ENCODE peak calls at places on chromosomes 3 and 15, in four cellular contexts. H is HepG2, J is GM12878, G is SK-N-SH. B is an unnamed sample. For H3K4me1, the result is how much of the 10 kb centered on the place peaks cover.

GRCh38 chr15:44193651-44194396 is 1.2 kb downstream of the FRMD5 start:
- DNase-seq in H (no peak), J (no peak), G (peak), B (peak)

GRCh38 chr15:67840747-67841634 is 1.1 kb upstream of the RNU6-1 start:
- DNase-seq in H (peak), J (no peak), G (peak), B (no peak)

GRCh38 chr3:112744068-112744467 is 102.6 kb downstream of the CD200R1L start:
- DNase-seq in H (no peak), J (no peak), G (no peak), B (no peak)

GRCh38 chr3:46710671-46711295 is 6.9 kb downstream of the PRSS50 start:
- DNase-seq in H (no peak), J (no peak), G (no peak), B (no peak)

GRCh38 chr3:189863031-189863430 is 231.8 kb downstream of the TP63 start:
- DNase-seq in H (no peak), J (no peak), G (no peak), B (no peak)

GRCh38 chr3:53938645-53939044 is 47.0 kb upstream of the SELENOK start:
- DNase-seq in H (peak), J (no peak), G (peak), B (peak)

GRCh38 chr3:191217331-191217730 is 18.3 kb downstream of the OSTN start:
- DNase-seq in H (no peak), J (no peak), G (no peak), B (no peak)

GRCh38 chr15:43086551-43086950 is 19.3 kb downstream of the UBR1 start:
- DNase-seq in H (no peak), J (no peak), G (no peak), B (no peak)

GRCh38 chr3:173933113-173933512 is 535.6 kb downstream of the NLGN1 start:
- DNase-seq in H (no peak), J (no peak), G (no peak), B (no peak)

GRCh38 chr3:13136426-13136825 is 63.2 kb upstream of the IQSEC1 start:
- DNase-seq in H (no peak), J (no peak), G (no peak), B (no peak)

GRCh38 chr15:81940467-81941451 is 105.1 kb downstream of the MEX3B start:
- DNase-seq in H (no peak), J (no peak), G (no peak), B (no peak)

GRCh38 chr15:70487380-70487725 is 276.0 kb downstream of the UACA start:
- DNase-seq in H (no peak), J (no peak), G (no peak), B (no peak)

GRCh38 chr15:73518180-73518862 is 75.4 kb downstream of the REC114 start:
- DNase-seq in H (no peak), J (no peak), G (no peak), B (no peak)

GRCh38 chr3:179323197-179323901 is 518 bp downstream of the ZNF639 start:
- DNase-seq in H (peak), J (no peak), G (peak), B (no peak)

GRCh38 chr3:100891033-100891432 is 102.2 kb downstream of the ABI3BP start:
- DNase-seq in H (no peak), J (no peak), G (no peak), B (no peak)

GRCh38 chr3:33482126-33482525 is 41.9 kb upstream of the UBP1 start:
- DNase-seq in H (peak), J (no peak), G (no peak), B (no peak)

GRCh38 chr3:194245975-194246561 is 105.1 kb downstream of the CPN2 start:
- DNase-seq in H (no peak), J (no peak), G (no peak), B (no peak)

GRCh38 chr3:4977889-4978258 is 1.4 kb upstream of the BHLHE40 start:
- DNase-seq in H (no peak), J (no peak), G (no peak), B (no peak)

GRCh38 chr15:74540135-74540760 is 772 bp upstream of the ARID3B start:
- DNase-seq in H (peak), J (no peak), G (peak), B (no peak)

GRCh38 chr3:116153174-116153573 is 292.1 kb downstream of the LSAMP start:
- DNase-seq in H (no peak), J (no peak), G (no peak), B (no peak)

GRCh38 chr15:89912145-89912673 is 543 bp downstream of the ARPIN start:
- DNase-seq in H (no peak), J (no peak), G (peak), B (no peak)

GRCh38 chr3:50268703-50269451 is at the start of gene SEMA3B:
- DNase-seq in H (peak), J (no peak), G (no peak), B (no peak)

GRCh38 chr15:62782100-62782791 is 260.3 kb upstream of the TPM1 start:
- DNase-seq in H (peak), J (no peak), G (peak), B (peak)

GRCh38 chr15:79378394-79379158 is 53.6 kb upstream of the MINAR1 start:
- DNase-seq in H (no peak), J (no peak), G (no peak), B (no peak)

GRCh38 chr15:95557226-95558046 is 773.1 kb upstream of the NR2F2 start:
- DNase-seq in H (peak), J (peak), G (no peak), B (no peak)

GRCh38 chr15:33460166-33460805 is 149.5 kb downstream of the RYR3 start:
- DNase-seq in H (no peak), J (no peak), G (no peak), B (no peak)

GRCh38 chr3:170622369-170623159 is 36.7 kb upstream of the SLC7A14 start:
- DNase-seq in H (no peak), J (no peak), G (peak), B (no peak)

GRCh38 chr3:13706451-13706850 is 157.5 kb downstream of the FBLN2 start:
- DNase-seq in H (no peak), J (no peak), G (no peak), B (no peak)

GRCh38 chr3:10950476-10951294 is 41.9 kb upstream of the SLC6A1 start:
- DNase-seq in H (peak), J (no peak), G (peak), B (peak)

GRCh38 chr15:67080118-67080899 is 14.9 kb downstream of the SMAD3 start:
- DNase-seq in H (no peak), J (no peak), G (no peak), B (no peak)

GRCh38 chr3:16864610-16865313 is 20.0 kb upstream of the PLCL2 start:
- DNase-seq in H (peak), J (no peak), G (no peak), B (no peak)

GRCh38 chr3:12681586-12682371 is 17.9 kb upstream of the RAF1 start:
- DNase-seq in H (no peak), J (no peak), G (no peak), B (no peak)

GRCh38 chr3:20573175-20573574 is 387.2 kb upstream of the SGO1 start:
- DNase-seq in H (no peak), J (no peak), G (no peak), B (no peak)

GRCh38 chr15:101718896-101719295 is 5.4 kb downstream of the TARS3 start:
- DNase-seq in H (no peak), J (no peak), G (no peak), B (no peak)

GRCh38 chr3:125052671-125053303 is 3.0 kb downstream of the HEG1 start:
- DNase-seq in H (peak), J (no peak), G (no peak), B (no peak)

GRCh38 chr15:22871481-22872076 is 33.1 kb downstream of the NIPA2 start:
- DNase-seq in H (no peak), J (no peak), G (no peak), B (no peak)

GRCh38 chr3:51386159-51386851 is 1.2 kb downstream of the MANF start:
- DNase-seq in H (no peak), J (no peak), G (no peak), B (peak)

GRCh38 chr3:108486910-108487309 is 23.5 kb downstream of the MYH15 start:
- DNase-seq in H (no peak), J (no peak), G (peak), B (no peak)

GRCh38 chr15:32970847-32971246 is 223.7 kb downstream of the FMN1 start:
- DNase-seq in H (no peak), J (no peak), G (no peak), B (no peak)

GRCh38 chr3:115341208-115341607 is 194.1 kb upstream of the ZBTB20 start:
- DNase-seq in H (no peak), J (no peak), G (no peak), B (no peak)

DNA sequence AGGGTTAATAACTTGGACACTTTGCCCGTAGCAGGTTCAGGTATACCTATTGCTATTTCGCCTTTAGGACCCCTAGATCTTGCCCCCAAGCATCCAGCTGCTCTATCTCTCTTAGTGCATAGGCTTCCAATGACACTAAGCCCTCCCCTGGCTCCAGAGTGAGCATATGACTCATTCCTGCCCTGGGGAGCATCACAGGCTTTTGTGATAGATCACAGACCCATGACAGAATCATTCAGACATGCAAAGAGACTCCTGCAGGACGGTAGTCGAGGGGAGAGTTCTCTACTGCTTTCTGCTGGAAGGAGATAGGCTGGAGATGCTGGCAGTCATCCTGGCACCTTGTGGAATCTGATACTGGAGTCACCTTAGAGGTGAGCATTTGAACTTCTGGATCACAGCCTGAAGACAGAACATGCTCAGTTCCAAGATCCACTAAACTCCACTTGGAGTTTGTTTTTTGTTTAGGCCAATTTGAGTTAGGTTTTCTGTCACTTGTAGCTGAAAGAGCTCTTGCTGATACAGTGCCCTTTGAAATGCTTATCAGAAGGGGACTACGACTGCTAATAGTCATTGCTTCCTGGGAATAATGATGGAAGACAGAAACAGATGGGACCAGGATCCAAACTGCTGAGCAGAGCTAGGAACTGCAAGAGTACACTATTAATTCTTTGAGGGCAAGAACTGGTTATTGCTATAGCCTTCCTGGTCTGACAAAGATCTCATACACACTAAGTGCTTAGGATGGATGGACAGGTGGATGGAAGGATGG is 11.0 kb downstream of the LYSMD2 start:
- DNase-seq in H (peak), J (no peak), G (peak), B (peak)
- TF ChIP-seq TCF12 in H (no peak), J (peak), G (peak), B (no peak)

DNA sequence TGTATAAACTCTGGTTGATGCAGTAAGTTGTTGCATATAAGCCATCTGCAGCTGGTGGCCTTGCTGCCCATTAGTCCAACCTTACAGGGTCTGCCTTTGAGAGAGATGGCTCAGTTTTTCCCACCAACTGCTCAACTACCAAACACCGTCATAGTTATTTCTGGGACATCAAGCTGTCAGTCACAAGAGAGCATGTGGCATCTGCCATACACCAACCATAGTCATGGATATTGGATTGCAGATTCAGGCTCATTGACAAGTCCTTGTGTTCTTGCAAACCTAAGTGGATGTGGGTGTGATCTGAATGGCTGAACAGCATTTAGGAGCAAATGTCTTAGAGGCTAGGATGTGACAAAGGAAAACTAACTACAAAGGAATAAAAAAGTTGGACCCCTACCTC is 137.6 kb downstream of the ADAMTS17 start:
- DNase-seq in H (no peak), J (no peak), G (no peak), B (no peak)
- H3K4me1 ChIP-seq in H (under half), J (under half), G (under half), B (under half)

GRCh38 chr3:188128905-188129304 is 25.1 kb upstream of the LPP start:
- DNase-seq in H (no peak), J (no peak), G (no peak), B (no peak)
- H2AFZ ChIP-seq in H (no peak), J (no peak), G (no peak), B (no peak)

GRCh38 chr15:100147828-100148227 is 193.9 kb downstream of the ADAMTS17 start:
- DNase-seq in H (no peak), J (no peak), G (no peak), B (no peak)
- TF ChIP-seq TCF12 in H (no peak), J (no peak), G (no peak), B (no peak)

GRCh38 chr3:37801966-37802365 is 59.7 kb upstream of the CTDSPL start:
- DNase-seq in H (no peak), J (no peak), G (no peak), B (no peak)
- H3K4me1 ChIP-seq in H (under half), J (under half), G (under half), B (under half)

DNA sequence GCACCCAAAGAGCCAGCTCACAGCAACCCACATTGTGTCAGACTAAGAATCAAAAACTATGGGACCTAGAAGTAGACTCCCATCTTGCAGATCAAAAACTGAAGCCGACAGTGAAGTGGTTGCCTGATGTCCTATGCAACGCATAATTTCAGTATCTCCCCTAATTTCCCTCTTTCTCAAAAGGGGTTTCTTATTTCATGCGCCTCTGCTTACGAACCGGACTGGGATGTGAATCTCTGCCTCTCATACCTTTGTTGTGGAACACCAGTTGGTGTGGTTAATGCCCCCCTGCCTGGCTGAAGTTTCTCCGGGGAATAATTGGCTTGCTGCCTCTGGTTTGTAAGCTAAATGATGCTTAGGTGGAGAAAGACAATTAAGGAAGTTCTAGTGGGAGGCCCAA is 514 bp upstream of the FAM174B start:
- DNase-seq in H (no peak), J (no peak), G (no peak), B (no peak)
- H2AFZ ChIP-seq in H (no peak), J (peak), G (no peak), B (no peak)